ENCODE peak calls at places on chromosomes 1 and 21, in five cellular contexts. J is stomach, D is tibial artery, T is heart left ventricle, Y is thoracic aorta. B is an unnamed sample.

GRCh38 chr21:39840373-39841097 is 26.7 kb upstream of the PCP4 start:
- DNase-seq in J (no peak), D (no peak), T (peak; percentile 44), Y (no peak), B (no peak)

GRCh38 chr1:15618685-15619525 is 1.6 kb downstream of the DDI2 start:
- DNase-seq in J (no peak), D (no peak), T (no peak), Y (no peak), B (no peak)

GRCh38 chr1:77744576-77744975 is 15.1 kb downstream of the USP33 start:
- DNase-seq in J (no peak), D (no peak), T (no peak), Y (no peak), B (no peak)

GRCh38 chr21:45898781-45899180 is 82.8 kb upstream of the COL6A1 start:
- DNase-seq in J (no peak), D (no peak), T (peak; percentile 6), Y (no peak), B (no peak)

GRCh38 chr1:150102986-150103385 is 35.4 kb downstream of the VPS45 start:
- DNase-seq in J (no peak), D (no peak), T (no peak), Y (no peak), B (no peak)

GRCh38 chr1:14939527-14940284 is 213.8 kb upstream of the TMEM51 start:
- DNase-seq in J (no peak), D (no peak), T (no peak), Y (no peak), B (no peak)

GRCh38 chr1:209646558-209646957 is 5.7 kb downstream of the LAMB3 start:
- DNase-seq in J (no peak), D (no peak), T (no peak), Y (no peak), B (no peak)

GRCh38 chr1:239261521-239261920 is 124.8 kb upstream of the CHRM3 start:
- DNase-seq in J (no peak), D (no peak), T (no peak), Y (no peak), B (no peak)

GRCh38 chr1:173459885-173460284 is 17.2 kb upstream of the PRDX6 start:
- DNase-seq in J (no peak), D (no peak), T (no peak), Y (no peak), B (no peak)

GRCh38 chr1:40153073-40153770 is 8.0 kb upstream of the RLF start:
- DNase-seq in J (no peak), D (no peak), T (no peak), Y (no peak), B (peak; percentile 52)

GRCh38 chr1:219443763-219444162 is 169.1 kb downstream of the ZC3H11B start:
- DNase-seq in J (no peak), D (no peak), T (no peak), Y (no peak), B (no peak)

GRCh38 chr1:116508984-116509980 is 61.5 kb downstream of the CD58 start:
- DNase-seq in J (no peak), D (no peak), T (no peak), Y (no peak), B (peak; percentile 80)

GRCh38 chr1:228335406-228336307 is 71.0 kb downstream of the TRIM11 start:
- DNase-seq in J (no peak), D (peak; percentile 8), T (no peak), Y (no peak), B (no peak)

GRCh38 chr1:206464456-206464964 is 5.8 kb upstream of the IKBKE start:
- DNase-seq in J (no peak), D (peak; percentile 51), T (peak; percentile 27), Y (no peak), B (no peak)

GRCh38 chr1:151043163-151043562 is 4.4 kb upstream of the C1orf56 start:
- DNase-seq in J (no peak), D (no peak), T (no peak), Y (no peak), B (peak; percentile 56)

GRCh38 chr1:175252561-175252960 is 60.0 kb upstream of the KIAA0040 start:
- DNase-seq in J (no peak), D (no peak), T (no peak), Y (no peak), B (no peak)

GRCh38 chr1:209590405-209590804 is 6.9 kb downstream of the CAMK1G start:
- DNase-seq in J (no peak), D (no peak), T (no peak), Y (no peak), B (no peak)

GRCh38 chr1:85495556-85495955 is 30.6 kb upstream of the DDAH1 start:
- DNase-seq in J (peak; percentile 40), D (no peak), T (no peak), Y (no peak), B (no peak)

GRCh38 chr1:202203238-202204039 is 9.8 kb downstream of the LGR6 start:
- DNase-seq in J (no peak), D (no peak), T (no peak), Y (no peak), B (peak; percentile 36)

GRCh38 chr1:228430243-228430642 is 13.6 kb upstream of the TRIM17 start:
- DNase-seq in J (no peak), D (no peak), T (no peak), Y (no peak), B (no peak)

GRCh38 chr1:9903801-9904527 is 6.1 kb downstream of the CTNNBIP1 start:
- DNase-seq in J (no peak), D (no peak), T (no peak), Y (no peak), B (peak; percentile 18)

GRCh38 chr1:26318338-26319064 is 743 bp downstream of the CD52 start:
- DNase-seq in J (no peak), D (peak; percentile 39), T (no peak), Y (no peak), B (peak; percentile 84)

GRCh38 chr1:77347646-77348045 is 65.8 kb downstream of the AK5 start:
- DNase-seq in J (no peak), D (no peak), T (no peak), Y (no peak), B (peak; percentile 42)

GRCh38 chr1:228082260-228082974 is at the start of gene ARF1:
- DNase-seq in J (peak; percentile 93), D (peak; percentile 86), T (peak; percentile 93), Y (peak; percentile 58), B (peak; percentile 91)

GRCh38 chr21:22880573-22880972 is 1882.4 kb downstream of the NCAM2 start:
- DNase-seq in J (no peak), D (no peak), T (no peak), Y (no peak), B (no peak)

GRCh38 chr1:239025997-239026694 is 360.2 kb upstream of the CHRM3 start:
- DNase-seq in J (no peak), D (no peak), T (no peak), Y (no peak), B (no peak)

GRCh38 chr1:38285807-38286530 is 239.4 kb upstream of the POU3F1 start:
- DNase-seq in J (no peak), D (no peak), T (no peak), Y (no peak), B (no peak)

GRCh38 chr1:116951175-116951935 is 41.6 kb downstream of the PTGFRN start:
- DNase-seq in J (no peak), D (peak; percentile 71), T (peak; percentile 61), Y (peak; percentile 17), B (no peak)

GRCh38 chr1:233432916-233433315 is 105.4 kb downstream of the MAP3K21 start:
- DNase-seq in J (no peak), D (no peak), T (no peak), Y (no peak), B (no peak)

DNA sequence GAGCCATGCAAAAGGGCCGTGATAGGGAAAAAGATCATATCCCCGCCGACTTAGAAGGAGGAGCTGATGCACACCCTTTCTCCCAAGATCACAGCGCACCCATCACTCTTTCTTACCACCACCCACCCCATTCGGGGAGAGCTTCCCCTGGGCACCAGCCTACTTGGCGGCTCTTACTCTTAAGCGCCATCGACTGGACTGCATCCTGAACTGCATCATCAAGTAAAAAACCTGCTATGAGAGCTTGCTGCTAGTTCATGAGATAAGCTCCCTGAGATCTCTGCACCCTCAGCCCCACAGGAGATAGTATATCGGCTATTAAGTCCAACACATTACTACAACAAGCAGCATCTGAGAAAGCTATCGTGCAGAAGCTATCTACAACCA is 125.1 kb downstream of the BARHL2 start:
- DNase-seq in J (no peak), D (no peak), T (no peak), Y (no peak), B (no peak)
- TF ChIP-seq CTCF in J (no peak), D (no peak), T (no peak), Y (no peak), B (no peak)

GRCh38 chr1:200048244-200048643 is 20.7 kb downstream of the NR5A2 start:
- DNase-seq in J (no peak), D (no peak), T (no peak), Y (no peak), B (no peak)
- TF ChIP-seq CTCF in J (no peak), D (no peak), T (no peak), Y (no peak), B (no peak)

DNA sequence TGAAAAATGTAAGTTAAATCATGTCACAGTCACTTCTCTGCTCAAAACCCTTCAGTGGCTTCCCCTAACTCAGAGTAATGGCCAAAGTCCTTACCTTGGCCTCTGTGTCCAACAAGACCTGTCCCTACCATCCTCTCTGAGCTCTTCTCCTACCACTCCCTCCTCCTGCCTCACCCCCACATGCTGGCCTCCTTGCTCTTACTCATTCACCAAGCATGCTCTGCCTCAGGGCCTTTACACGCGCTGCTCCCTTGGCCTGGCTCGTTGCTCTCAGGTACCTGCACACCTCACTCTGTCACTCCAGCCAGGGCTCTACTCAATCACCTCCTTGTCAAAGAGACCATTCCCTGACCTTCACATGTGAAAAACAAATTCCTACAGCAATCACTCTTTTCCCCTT is 54.2 kb downstream of the SEC16B start:
- DNase-seq in J (no peak), D (no peak), T (no peak), Y (no peak), B (no peak)
- TF ChIP-seq CTCF in J (no peak), D (no peak), T (no peak), Y (no peak), B (no peak)

GRCh38 chr1:191831572-191831971 is 326.7 kb upstream of the RGS18 start:
- DNase-seq in J (no peak), D (no peak), T (no peak), Y (no peak), B (no peak)
- TF ChIP-seq CTCF in J (no peak), D (no peak), T (no peak), Y (no peak), B (no peak)

GRCh38 chr1:167168424-167168823 is 52.3 kb upstream of the POU2F1 start:
- DNase-seq in J (no peak), D (no peak), T (no peak), Y (no peak), B (no peak)

GRCh38 chr1:167169642-167170041 is 51.0 kb upstream of the POU2F1 start:
- DNase-seq in J (no peak), D (no peak), T (no peak), Y (no peak), B (no peak)

GRCh38 chr1:167175901-167176300 is 44.8 kb upstream of the POU2F1 start:
- DNase-seq in J (no peak), D (no peak), T (no peak), Y (no peak), B (no peak)

GRCh38 chr1:167173516-167174184 is 47.0 kb upstream of the POU2F1 start:
- DNase-seq in J (no peak), D (no peak), T (no peak), Y (no peak), B (no peak)

GRCh38 chr1:167171286-167171929 is 49.3 kb upstream of the POU2F1 start:
- DNase-seq in J (no peak), D (no peak), T (no peak), Y (no peak), B (no peak)
- TF ChIP-seq CTCF in J (no peak), D (no peak), T (no peak), Y (no peak), B (no peak)

B was measured in activated CD8-positive, alpha-beta T cell treated with anti-CD3 and anti-CD28 coated beads for 36 hours.